ENCODE peak calls at places on chromosome 11, in eight cellular contexts. R is astrocyte of the cerebellum; Y is left lung; O is stomach; U is AG09309; V is AG04450; J is CD8-positive, alpha-beta T cell; Z is transverse colon. A is an unnamed sample.
A peak's percentile ranks its signal among the peaks of the same experiment; 100 is the strongest.

GRCh38 chr11:58622344-58622743 is at the start of gene CNTF:
- DNase-seq in R (no peak), Y (no peak), O (no peak), U (no peak), V (no peak), J (no peak), Z (no peak), A (no peak)

GRCh38 chr11:105609341-105609781 is 512 bp upstream of the GRIA4 start:
- DNase-seq in R (peak; percentile 20), Y (no peak), O (no peak), U (no peak), V (no peak), J (no peak), Z (no peak), A (peak; percentile 23)

GRCh38 chr11:16357776-16358175 is 1.4 kb upstream of the SOX6 start:
- DNase-seq in R (no peak), Y (no peak), O (no peak), U (no peak), V (no peak), J (no peak), Z (no peak), A (no peak)

GRCh38 chr11:74371269-74372039 is 26.8 kb downstream of the PGM2L1 start:
- DNase-seq in R (peak; percentile 70), Y (no peak), O (no peak), U (peak; percentile 43), V (no peak), J (no peak), Z (no peak), A (peak; percentile 21)

GRCh38 chr11:112780351-112781043 is 180.7 kb upstream of the NCAM1 start:
- DNase-seq in R (peak; percentile 62), Y (no peak), O (no peak), U (no peak), V (no peak), J (no peak), Z (no peak), A (no peak)

GRCh38 chr11:74462009-74462408 is 5.3 kb downstream of the KCNE3 start:
- DNase-seq in R (no peak), Y (peak; percentile 91), O (peak; percentile 69), U (no peak), V (no peak), J (no peak), Z (peak; percentile 61), A (no peak)

GRCh38 chr11:82174610-82175009 is 559.1 kb downstream of the FAM181B start:
- DNase-seq in R (no peak), Y (no peak), O (no peak), U (no peak), V (no peak), J (no peak), Z (no peak), A (no peak)

GRCh38 chr11:1298695-1299492 is 10.5 kb downstream of the TOLLIP start:
- DNase-seq in R (no peak), Y (peak; percentile 90), O (peak; percentile 85), U (peak; percentile 33), V (no peak), J (no peak), Z (peak; percentile 89), A (peak; percentile 50)

GRCh38 chr11:95991101-95991500 is 67.2 kb upstream of the MTMR2 start:
- DNase-seq in R (no peak), Y (no peak), O (no peak), U (no peak), V (no peak), J (no peak), Z (no peak), A (no peak)

GRCh38 chr11:1238767-1239595 is 16.1 kb downstream of the MUC5B start:
- DNase-seq in R (no peak), Y (no peak), O (peak; percentile 61), U (no peak), V (no peak), J (no peak), Z (peak; percentile 66), A (peak; percentile 77)

GRCh38 chr11:7457211-7457610 is 28.1 kb upstream of the OLFML1 start:
- DNase-seq in R (no peak), Y (no peak), O (no peak), U (peak; percentile 76), V (no peak), J (no peak), Z (no peak), A (no peak)

GRCh38 chr11:60265373-60266214 is 14.9 kb upstream of the MS4A4A start:
- DNase-seq in R (peak; percentile 3), Y (no peak), O (no peak), U (peak; percentile 0), V (no peak), J (no peak), Z (no peak), A (peak; percentile 45)

GRCh38 chr11:8905528-8906165 is 5.3 kb upstream of the AKIP1 start:
- DNase-seq in R (peak; percentile 38), Y (no peak), O (no peak), U (peak; percentile 67), V (no peak), J (no peak), Z (no peak), A (no peak)

GRCh38 chr11:21622995-21623394 is 569.9 kb upstream of the ANO5 start:
- DNase-seq in R (no peak), Y (no peak), O (no peak), U (no peak), V (no peak), J (no peak), Z (no peak), A (no peak)

GRCh38 chr11:84249344-84250135 is 963.4 kb upstream of the CCDC90B start:
- DNase-seq in R (no peak), Y (no peak), O (no peak), U (no peak), V (no peak), J (no peak), Z (no peak), A (no peak)

GRCh38 chr11:120180571-120181445 is 30.0 kb upstream of the OAF start:
- DNase-seq in R (no peak), Y (peak; percentile 25), O (peak; percentile 20), U (no peak), V (no peak), J (peak; percentile 5), Z (no peak), A (no peak)

GRCh38 chr11:4393209-4394196 is at the start of gene TRIM21:
- DNase-seq in R (peak; percentile 56), Y (peak; percentile 89), O (peak; percentile 87), U (peak; percentile 46), V (peak; percentile 63), J (peak; percentile 89), Z (peak; percentile 89), A (peak; percentile 74)

GRCh38 chr11:86790867-86791849 is 9.2 kb upstream of the PRSS23 start:
- DNase-seq in R (no peak), Y (no peak), O (no peak), U (no peak), V (no peak), J (no peak), Z (no peak), A (no peak)

GRCh38 chr11:36617543-36617942 is 19.5 kb upstream of the RAG2 start:
- DNase-seq in R (no peak), Y (no peak), O (no peak), U (no peak), V (no peak), J (no peak), Z (no peak), A (no peak)

GRCh38 chr11:125082611-125083311 is 19.7 kb downstream of the SLC37A2 start:
- DNase-seq in R (peak; percentile 13), Y (no peak), O (no peak), U (peak; percentile 28), V (no peak), J (no peak), Z (no peak), A (peak; percentile 10)

GRCh38 chr11:9827700-9828099 is 163.8 kb downstream of the SWAP70 start:
- DNase-seq in R (no peak), Y (no peak), O (no peak), U (no peak), V (no peak), J (no peak), Z (no peak), A (no peak)

GRCh38 chr11:128457874-128458273 is 129.5 kb downstream of the ETS1 start:
- DNase-seq in R (peak; percentile 59), Y (no peak), O (no peak), U (no peak), V (no peak), J (no peak), Z (no peak), A (no peak)

GRCh38 chr11:64611961-64612646 is 21.1 kb downstream of the SLC22A12 start:
- DNase-seq in R (no peak), Y (no peak), O (no peak), U (no peak), V (no peak), J (no peak), Z (no peak), A (no peak)

GRCh38 chr11:30107899-30108298 is 91.1 kb upstream of the KCNA4 start:
- DNase-seq in R (peak; percentile 22), Y (no peak), O (no peak), U (peak; percentile 1), V (no peak), J (no peak), Z (no peak), A (peak; percentile 85)

GRCh38 chr11:130031945-130032344 is 29.3 kb upstream of the PRDM10 start:
- DNase-seq in R (no peak), Y (no peak), O (no peak), U (no peak), V (no peak), J (no peak), Z (no peak), A (no peak)

GRCh38 chr11:93903989-93904388 is 53.6 kb upstream of the VSTM5 start:
- DNase-seq in R (no peak), Y (no peak), O (no peak), U (no peak), V (no peak), J (no peak), Z (no peak), A (no peak)
- TF ChIP-seq CTCF in R (no peak), Y (no peak), O (no peak), U (no peak), V (no peak), J (no peak), Z (no peak), A (no peak)

GRCh38 chr11:32109596-32109995 is 18.7 kb downstream of the RCN1 start:
- DNase-seq in R (no peak), Y (no peak), O (no peak), U (no peak), V (no peak), J (no peak), Z (no peak), A (no peak)
- H3K4me3 ChIP-seq in R (no peak overlapping the region), Y (no peak overlapping the region), O (no peak overlapping the region), U (no peak overlapping the region), V (no peak overlapping the region), J (no peak overlapping the region), Z (no peak overlapping the region), A (no peak overlapping the region)

GRCh38 chr11:117239295-117239694 is 6.8 kb downstream of the RNF214 start:
- DNase-seq in R (peak; percentile 47), Y (no peak), O (no peak), U (peak; percentile 95), V (peak; percentile 76), J (no peak), Z (no peak), A (no peak)
- TF ChIP-seq CTCF in R (peak; percentile 64), Y (no peak), O (no peak), U (peak; percentile 73), V (peak; percentile 72), J (no peak), Z (no peak), A (peak; percentile 74)

DNA sequence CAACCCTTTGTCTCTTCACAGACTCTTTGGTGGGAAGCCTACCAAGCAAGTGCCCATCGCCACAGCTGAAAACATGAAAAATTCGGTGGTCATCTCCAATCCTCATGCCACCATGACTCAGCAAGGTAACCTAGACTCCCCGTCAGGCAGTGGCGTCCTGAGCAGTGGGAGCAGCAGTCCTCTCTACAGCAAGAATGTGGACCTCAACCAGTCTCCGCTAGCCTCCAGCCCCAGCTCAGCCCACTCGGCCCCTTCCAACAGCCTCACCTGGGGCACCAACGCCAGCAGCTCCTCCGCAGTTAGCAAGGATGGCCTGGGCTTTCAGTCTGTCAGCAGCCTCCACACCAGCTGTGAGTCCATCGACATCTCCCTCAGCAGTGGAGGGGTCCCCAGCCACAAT is 111.6 kb downstream of the DBX1 start:
- DNase-seq in R (no peak), Y (no peak), O (no peak), U (no peak), V (no peak), J (no peak), Z (no peak), A (no peak)
- H3K4me3 ChIP-seq in R (no peak overlapping the region), Y (no peak overlapping the region), O (no peak overlapping the region), U (no peak overlapping the region), V (no peak overlapping the region), J (no peak overlapping the region), Z (no peak overlapping the region), A (peak overlapping the region; percentile 6)